ENCODE peak calls at places on chromosome 6, in four cellular contexts. K is A549, D is GM12878, W is HepG2. G is an unnamed sample.

GRCh38 chr6:27608916-27609883 is 136.3 kb upstream of the ZNF184 start:
- DNase-seq in K (peak), D (peak), W (peak), G (peak)

GRCh38 chr6:132153221-132153896 is 202.2 kb upstream of the CCN2 start:
- DNase-seq in K (no peak), D (no peak), W (no peak), G (no peak)

GRCh38 chr6:121668259-121668658 is 232.8 kb downstream of the GJA1 start:
- DNase-seq in K (no peak), D (no peak), W (no peak), G (no peak)

GRCh38 chr6:136669299-136669699 is 119.1 kb upstream of the MAP7 start:
- DNase-seq in K (no peak), D (no peak), W (peak), G (peak)

GRCh38 chr6:139981810-139982550 is 607.5 kb upstream of the CITED2 start:
- DNase-seq in K (peak), D (no peak), W (no peak), G (no peak)

GRCh38 chr6:47234258-47234933 is 75.3 kb downstream of the TNFRSF21 start:
- DNase-seq in K (no peak), D (no peak), W (no peak), G (no peak)

GRCh38 chr6:54958446-54958845 is 111.9 kb downstream of the FAM83B start:
- DNase-seq in K (no peak), D (no peak), W (no peak), G (no peak)

GRCh38 chr6:6696867-6697531 is 108.5 kb downstream of the LY86 start:
- DNase-seq in K (peak), D (no peak), W (peak), G (peak)

GRCh38 chr6:130223508-130223907 is 757 bp upstream of the SAMD3 start:
- DNase-seq in K (no peak), D (peak), W (no peak), G (peak)

GRCh38 chr6:110826236-110827129 is 11.2 kb upstream of the CDK19 start:
- DNase-seq in K (no peak), D (no peak), W (no peak), G (no peak)

GRCh38 chr6:136244061-136244616 is 6.0 kb downstream of the MTFR2 start:
- DNase-seq in K (no peak), D (no peak), W (no peak), G (no peak)

GRCh38 chr6:135932651-135933050 is 81.2 kb downstream of the PDE7B start:
- DNase-seq in K (no peak), D (no peak), W (no peak), G (no peak)

GRCh38 chr6:161918154-161918553 is 644.3 kb upstream of the AGPAT4 start:
- DNase-seq in K (peak), D (no peak), W (no peak), G (no peak)

GRCh38 chr6:142236686-142237085 is 65.1 kb upstream of the ADGRG6 start:
- DNase-seq in K (no peak), D (no peak), W (no peak), G (no peak)

GRCh38 chr6:11475019-11475418 is 62.5 kb upstream of the TMEM170B start:
- DNase-seq in K (no peak), D (no peak), W (no peak), G (no peak)

GRCh38 chr6:56689114-56689513 is 46.4 kb upstream of the DST start:
- DNase-seq in K (no peak), D (no peak), W (no peak), G (no peak)
- TF ChIP-seq POLR2AphosphoS2 in K (no peak), D (no peak), W (no peak), G (no peak)

GRCh38 chr6:41443616-41444525 is 102.3 kb upstream of the FOXP4 start:
- DNase-seq in K (no peak), D (no peak), W (no peak), G (peak)

GRCh38 chr6:41445268-41445667 is 100.9 kb upstream of the FOXP4 start:
- DNase-seq in K (no peak), D (no peak), W (no peak), G (no peak)

GRCh38 chr6:41440958-41441357 is 105.2 kb upstream of the FOXP4 start:
- DNase-seq in K (no peak), D (no peak), W (no peak), G (no peak)

GRCh38 chr6:41441598-41442205 is 104.5 kb upstream of the FOXP4 start:
- DNase-seq in K (no peak), D (no peak), W (no peak), G (no peak)

GRCh38 chr6:41442800-41443501 is 103.2 kb upstream of the FOXP4 start:
- DNase-seq in K (no peak), D (no peak), W (no peak), G (peak)
- TF ChIP-seq POLR2AphosphoS2 in K (no peak), D (no peak), W (no peak), G (no peak)

DNA sequence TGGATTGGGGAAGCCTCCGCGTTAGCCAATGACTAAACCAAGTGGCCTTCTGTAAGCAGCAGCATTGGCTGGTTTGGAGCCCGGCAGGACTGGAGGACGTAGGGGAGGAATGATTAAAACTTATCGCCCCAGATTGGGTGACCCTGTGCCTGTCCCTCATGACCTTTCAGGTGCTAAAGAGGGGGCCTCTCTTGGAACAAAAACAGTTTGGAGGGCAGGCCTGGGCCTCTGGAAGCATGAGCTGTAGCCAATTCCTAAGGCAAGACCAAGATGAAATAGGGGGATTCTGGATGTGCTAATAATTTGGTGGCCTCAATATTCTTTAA is 1.4 kb downstream of the GMPR start:
- DNase-seq in K (peak), D (no peak), W (peak), G (peak)
- TF ChIP-seq POLR2AphosphoS2 in K (no peak), D (no peak), W (no peak), G (no peak)

DNA sequence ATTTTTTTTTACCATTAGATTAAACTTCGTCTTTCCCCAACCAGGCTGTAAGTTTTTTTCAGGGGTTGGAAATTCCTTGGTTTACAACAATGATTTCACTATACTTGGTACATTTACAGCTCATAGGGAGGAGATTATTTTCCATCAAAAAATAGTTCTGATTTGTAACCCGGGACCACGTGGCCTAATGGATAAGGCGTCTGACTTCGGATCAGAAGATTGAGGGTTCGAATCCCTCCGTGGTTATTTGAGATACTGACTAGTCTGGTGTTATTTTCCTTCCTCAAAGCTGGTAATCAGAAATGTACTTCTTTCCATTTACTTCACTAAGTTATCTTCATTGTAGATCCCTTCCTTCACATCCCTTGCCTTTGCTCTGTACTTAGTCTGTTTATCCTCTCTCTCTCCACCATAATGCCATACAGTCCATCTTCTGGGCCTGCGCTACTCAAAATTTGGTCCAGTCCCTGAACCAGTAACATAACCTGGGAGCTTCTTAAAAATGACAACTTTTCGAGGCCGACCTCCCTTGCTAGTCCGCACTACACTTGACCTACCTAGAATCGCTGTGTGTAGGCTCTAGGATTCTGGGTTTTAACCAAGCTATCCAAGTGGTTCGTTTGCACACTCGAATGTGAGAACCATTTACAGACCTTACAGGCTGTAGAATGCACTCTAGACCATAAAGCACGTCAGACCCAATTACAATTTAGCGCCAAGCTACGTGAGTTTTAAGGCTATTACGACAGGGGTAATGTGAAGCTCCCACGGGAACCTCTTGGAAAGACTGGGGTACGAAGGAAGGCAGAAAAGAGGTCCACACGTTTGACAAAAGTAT is 42.1 kb upstream of the BTN3A2 start:
- DNase-seq in K (peak), D (peak), W (peak), G (peak)
- TF ChIP-seq POLR2AphosphoS2 in K (no peak), D (no peak), W (no peak), G (no peak)

GRCh38 chr6:21992178-21992967 is 304.5 kb downstream of the PRL start:
- DNase-seq in K (no peak), D (no peak), W (no peak), G (peak)
- TF ChIP-seq POLR2AphosphoS2 in K (no peak), D (no peak), W (no peak), G (no peak)

DNA sequence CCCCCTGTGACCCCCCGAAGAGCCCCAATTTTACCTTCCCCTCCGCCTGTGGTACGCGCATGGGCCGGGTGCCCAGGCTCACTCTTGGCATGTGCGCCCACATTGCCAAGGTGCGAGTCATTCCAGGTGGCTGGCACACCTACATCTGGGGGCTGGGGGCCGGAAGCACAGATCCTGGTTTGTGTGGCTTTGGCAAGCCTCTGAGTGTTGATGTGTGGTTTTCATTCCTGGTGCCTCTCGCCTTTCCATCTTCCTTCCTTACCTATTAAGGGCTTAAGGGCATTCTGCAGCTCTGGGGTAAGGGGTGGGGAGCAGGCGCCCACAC is 380 bp upstream of the RNF39 start:
- DNase-seq in K (no peak), D (no peak), W (no peak), G (no peak)
- TF ChIP-seq POLR2AphosphoS2 in K (no peak), D (no peak), W (no peak), G (no peak)

DNA sequence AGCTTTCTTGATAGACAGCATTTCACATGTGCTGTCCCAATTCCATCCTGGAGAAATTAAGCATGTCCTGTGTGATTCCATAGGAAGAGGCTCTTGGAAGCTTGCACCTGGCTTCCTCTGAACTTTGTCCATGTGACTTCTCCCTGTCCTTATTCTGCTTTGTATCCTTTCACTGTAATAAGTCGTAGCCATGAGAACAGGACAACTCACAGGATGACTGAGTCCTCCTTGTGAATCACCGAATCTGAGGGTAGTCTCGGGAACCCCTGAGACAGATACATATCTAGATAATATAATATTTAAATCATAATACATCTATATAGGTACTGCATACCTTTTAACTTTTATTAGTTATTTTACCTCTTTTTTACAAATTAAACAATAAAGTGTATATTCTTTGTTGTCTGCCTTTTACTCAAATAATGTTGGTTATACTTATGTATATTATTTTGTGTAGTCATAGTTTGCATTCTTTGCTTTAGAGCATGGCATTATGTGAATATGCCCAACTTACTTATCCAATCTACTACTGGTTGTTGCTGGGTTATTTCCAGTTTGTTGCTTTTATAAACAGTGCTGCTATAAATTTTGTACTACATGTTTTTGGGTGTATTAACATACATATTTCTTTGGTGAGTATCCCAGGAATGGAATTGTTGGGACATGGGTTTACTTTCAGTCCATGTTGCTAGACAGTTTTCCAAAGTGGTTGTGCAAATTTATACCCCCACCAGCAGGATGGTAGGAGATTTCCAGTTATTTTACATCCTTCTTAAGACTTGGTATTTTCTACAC is 156.9 kb upstream of the THEMIS start:
- DNase-seq in K (no peak), D (no peak), W (no peak), G (no peak)
- TF ChIP-seq POLR2AphosphoS2 in K (no peak), D (no peak), W (no peak), G (no peak)

DNA sequence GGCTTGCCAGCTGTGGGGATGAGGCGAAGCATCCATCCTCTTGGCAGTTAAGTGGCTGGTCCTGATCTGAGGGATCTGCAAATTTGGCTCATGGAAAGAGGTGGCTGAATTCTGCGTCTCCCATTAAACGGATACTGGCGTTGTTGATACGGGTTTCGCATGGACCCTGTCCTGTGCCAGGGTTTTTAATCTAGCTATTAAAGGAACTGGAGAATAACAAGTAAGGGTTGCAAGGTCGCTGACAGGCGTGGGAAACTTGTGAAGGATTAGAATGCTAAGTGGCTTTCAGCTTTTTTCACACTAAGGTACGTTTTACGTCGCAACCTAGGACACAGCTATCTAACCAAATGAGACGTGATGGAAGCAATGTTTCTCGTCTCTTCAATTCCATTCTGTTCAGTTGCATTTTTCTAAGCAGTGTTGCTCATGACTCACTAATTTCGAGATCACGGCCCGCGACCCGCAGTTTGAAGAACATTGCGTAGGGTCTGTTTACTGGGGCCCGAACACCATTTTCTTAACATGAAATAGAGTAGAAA is 852 bp downstream of the GMNN start:
- DNase-seq in K (no peak), D (no peak), W (peak), G (no peak)
- TF ChIP-seq POLR2AphosphoS2 in K (no peak), D (no peak), W (no peak), G (no peak)

DNA sequence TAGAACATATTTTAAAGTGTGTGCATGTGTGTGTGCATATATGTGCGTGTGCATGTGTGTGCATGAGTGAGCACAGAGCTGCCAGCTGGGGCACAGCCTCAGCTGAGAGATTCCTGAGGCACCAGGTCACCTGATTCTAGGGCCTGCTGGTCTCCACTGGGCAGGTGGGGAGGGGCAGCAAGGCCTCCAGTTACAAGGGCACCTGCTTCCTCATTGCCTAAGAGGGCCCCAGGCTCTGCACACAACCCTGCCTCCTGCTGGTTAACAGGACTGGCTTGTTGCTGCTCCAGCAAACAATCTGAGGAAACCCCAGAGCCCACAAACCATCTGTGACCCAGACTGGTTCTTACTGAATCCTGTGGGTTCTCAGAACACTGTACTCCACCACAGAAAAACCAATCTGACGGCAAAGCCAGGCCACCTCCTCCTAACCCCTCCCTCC is 22.9 kb upstream of the UBE2J1 start:
- DNase-seq in K (peak), D (no peak), W (peak), G (no peak)
- TF ChIP-seq POLR2AphosphoS2 in K (no peak), D (no peak), W (no peak), G (no peak)

GRCh38 chr6:99801805-99802204 is 192.2 kb downstream of the MCHR2 start:
- DNase-seq in K (no peak), D (no peak), W (no peak), G (no peak)

DNA sequence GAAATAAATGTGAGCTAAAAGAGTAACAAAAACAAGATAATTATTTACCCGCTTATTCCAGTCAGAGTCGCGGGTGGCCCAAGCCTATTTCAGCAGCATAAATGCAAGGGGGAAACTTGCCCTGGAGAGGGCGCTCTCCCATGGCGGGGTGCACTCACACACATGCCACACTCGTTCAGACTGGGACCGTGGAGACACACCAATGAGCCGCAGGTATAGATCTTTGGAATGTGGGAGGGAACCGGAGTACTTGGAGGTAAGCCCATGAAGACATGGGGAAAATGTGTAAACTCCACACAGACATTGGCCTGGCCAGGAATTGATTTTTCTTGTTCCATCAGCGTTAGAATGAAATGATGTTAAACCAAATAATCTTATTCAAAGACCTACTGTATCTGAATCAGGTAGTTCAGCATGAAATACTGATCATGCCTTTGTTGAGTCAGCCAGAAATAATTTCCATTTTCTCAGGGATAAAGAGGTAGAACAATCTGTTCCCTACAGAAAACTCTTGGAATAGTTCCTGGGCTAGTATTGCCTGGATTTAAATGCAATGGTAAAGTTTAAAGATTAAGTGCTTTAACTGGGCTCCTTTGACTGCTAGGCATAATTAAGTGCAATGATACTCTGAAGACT is 191.5 kb downstream of the MCHR2 start:
- DNase-seq in K (no peak), D (no peak), W (no peak), G (no peak)
- TF ChIP-seq POLR2AphosphoS2 in K (no peak), D (no peak), W (no peak), G (no peak)